ENCODE peak calls at places on chromosomes 12 and 14, in seven cellular contexts. J is heart left ventricle, G is cardiac muscle cell, K is GM10248, L is right lobe of liver, P is tibial nerve, Q is right atrium auricular region. V is an unnamed sample.

GRCh38 chr12:40013292-40013691 is 92.6 kb downstream of the SLC2A13 start:
- DNase-seq in P (no peak), G (no peak), L (no peak), J (no peak), K (no peak), Q (no peak), V (no peak)

GRCh38 chr14:104808456-104808855 is 7.6 kb downstream of the ZBTB42 start:
- DNase-seq in P (no peak), G (no peak), Q (no peak), J (no peak), L (no peak), K (no peak), V (no peak)

GRCh38 chr12:124768462-124769165 is 95.0 kb downstream of the SCARB1 start:
- DNase-seq in L (no peak), G (no peak), P (no peak), Q (no peak), J (no peak), K (no peak), V (no peak)

GRCh38 chr14:72663076-72663487 is 230.8 kb downstream of the DPF3 start:
- DNase-seq in K (no peak), P (no peak), G (no peak), J (no peak), L (no peak), Q (no peak), V (no peak)

GRCh38 chr14:91258021-91258618 is 13.6 kb upstream of the GPR68 start:
- DNase-seq in Q (peak), K (no peak), J (peak), L (no peak), G (no peak), P (no peak), V (no peak)

GRCh38 chr14:58965601-58966000 is 222.9 kb upstream of the DAAM1 start:
- DNase-seq in J (no peak), L (no peak), G (no peak), Q (no peak), P (no peak), K (no peak), V (no peak)

GRCh38 chr14:27528328-27528727 is 930.5 kb upstream of the NOVA1 start:
- DNase-seq in G (peak), Q (no peak), K (no peak), J (no peak), P (no peak), L (no peak), V (no peak)

GRCh38 chr12:75965661-75966060 is 65.9 kb downstream of the PHLDA1 start:
- DNase-seq in K (no peak), L (no peak), Q (no peak), G (no peak), P (no peak), J (no peak), V (no peak)

GRCh38 chr12:29610473-29611174 is 113.1 kb upstream of the OVCH1 start:
- DNase-seq in K (no peak), L (no peak), Q (no peak), G (no peak), P (no peak), J (no peak), V (no peak)

GRCh38 chr14:96479435-96480146 is 22.6 kb upstream of the PAPOLA start:
- DNase-seq in P (no peak), K (no peak), J (no peak), Q (no peak), G (no peak), L (no peak), V (no peak)

GRCh38 chr12:18428416-18428815 is 167.1 kb downstream of the PIK3C2G start:
- DNase-seq in P (no peak), J (no peak), K (no peak), G (no peak), L (no peak), Q (no peak), V (no peak)

GRCh38 chr12:122950276-122950675 is 16.0 kb downstream of the ABCB9 start:
- DNase-seq in K (no peak), L (no peak), J (no peak), Q (no peak), G (no peak), P (no peak), V (no peak)

GRCh38 chr12:68791897-68792481 is 16.0 kb upstream of the MDM2 start:
- DNase-seq in J (no peak), P (no peak), G (no peak), L (no peak), Q (no peak), K (no peak), V (no peak)

GRCh38 chr12:71878208-71878607 is 38.6 kb downstream of the TBC1D15 start:
- DNase-seq in P (no peak), Q (no peak), L (no peak), K (no peak), J (no peak), G (no peak), V (no peak)

GRCh38 chr14:52351191-52351560 is 37.1 kb downstream of the PTGER2 start:
- DNase-seq in J (no peak), Q (no peak), P (no peak), L (no peak), K (no peak), G (peak), V (no peak)

GRCh38 chr12:80320121-80320678 is 123.8 kb upstream of the PTPRQ start:
- DNase-seq in J (no peak), K (no peak), Q (no peak), G (no peak), P (no peak), L (no peak), V (no peak)

GRCh38 chr12:6211421-6211869 is 11.2 kb downstream of the CD9 start:
- DNase-seq in L (no peak), K (no peak), J (no peak), Q (no peak), P (no peak), G (no peak), V (no peak)

GRCh38 chr12:130240831-130241590 is 78.7 kb downstream of the FZD10 start:
- DNase-seq in P (no peak), J (no peak), K (no peak), G (no peak), Q (no peak), L (no peak), V (no peak)

GRCh38 chr12:67766370-67766769 is 117.8 kb downstream of the DYRK2 start:
- DNase-seq in G (no peak), J (no peak), K (no peak), L (no peak), Q (no peak), P (no peak), V (no peak)

GRCh38 chr12:5466521-5466960 is 34.6 kb downstream of the NTF3 start:
- DNase-seq in K (no peak), G (no peak), J (no peak), P (no peak), Q (no peak), L (no peak), V (no peak)

GRCh38 chr14:104442611-104443390 is 136.8 kb upstream of the C14orf180 start:
- DNase-seq in G (no peak), J (no peak), P (no peak), Q (peak), K (no peak), L (no peak), V (peak)

GRCh38 chr14:89427426-89428162 is 10.6 kb upstream of the FOXN3 start:
- DNase-seq in G (no peak), Q (no peak), P (no peak), L (peak), K (no peak), J (no peak), V (no peak)

GRCh38 chr12:1630827-1631591 is 2.0 kb downstream of the WNT5B start:
- DNase-seq in P (peak), K (no peak), L (no peak), J (peak), Q (no peak), G (peak), V (no peak)

GRCh38 chr14:67541448-67542387 is 8.6 kb downstream of the PLEKHH1 start:
- DNase-seq in K (no peak), J (no peak), Q (no peak), G (peak), P (no peak), L (no peak), V (no peak)

GRCh38 chr12:124609041-124609984 is 41.9 kb upstream of the NCOR2 start:
- DNase-seq in P (peak), Q (no peak), J (peak), K (peak), L (peak), G (no peak), V (peak)

GRCh38 chr14:99309220-99309766 is 37.3 kb upstream of the BCL11B start:
- DNase-seq in Q (no peak), L (no peak), P (no peak), G (no peak), J (no peak), K (no peak), V (no peak)

GRCh38 chr12:19245656-19246055 is 116.1 kb downstream of the PLEKHA5 start:
- DNase-seq in G (no peak), J (no peak), K (no peak), L (no peak), Q (no peak), P (no peak), V (no peak)

GRCh38 chr12:111034148-111034910 is 114.0 kb upstream of the MYL2 start:
- DNase-seq in K (no peak), P (no peak), L (no peak), G (peak), Q (no peak), J (no peak), V (no peak)

GRCh38 chr12:107320929-107321618 is 227.7 kb upstream of the CRY1 start:
- DNase-seq in Q (no peak), L (no peak), K (no peak), J (no peak), P (no peak), G (peak), V (no peak)

GRCh38 chr12:104410786-104411185 is 46.0 kb upstream of the CHST11 start:
- DNase-seq in P (no peak), J (no peak), Q (no peak), L (no peak), G (no peak), K (no peak), V (no peak)

GRCh38 chr12:110249716-110250225 is 31.3 kb upstream of the ATP2A2 start:
- DNase-seq in J (peak), P (no peak), L (peak), G (no peak), K (no peak), Q (peak), V (no peak)

GRCh38 chr14:99249389-99249788 is 22.6 kb downstream of the BCL11B start:
- DNase-seq in P (no peak), G (no peak), L (no peak), J (no peak), K (no peak), Q (no peak), V (no peak)

GRCh38 chr12:125406131-125406530 is 340.9 kb downstream of the AACS start:
- DNase-seq in L (no peak), Q (no peak), G (no peak), P (no peak), K (peak), J (no peak), V (no peak)

GRCh38 chr12:40033260-40033649 is 72.6 kb downstream of the SLC2A13 start:
- DNase-seq in Q (no peak), L (no peak), P (no peak), J (no peak), K (no peak), G (no peak), V (no peak)

GRCh38 chr12:92431146-92431545 is 271.6 kb upstream of the PLEKHG7 start:
- DNase-seq in Q (no peak), J (no peak), P (no peak), G (no peak), L (peak), K (peak), V (no peak)

GRCh38 chr12:11958216-11959091 is 112.3 kb upstream of the BCL2L14 start:
- DNase-seq in L (no peak), K (peak), J (no peak), P (no peak), G (no peak), Q (no peak), V (no peak)
- TF ChIP-seq CTCF in L (no peak), K (no peak), J (no peak), P (no peak), G (no peak), Q (no peak), V (no peak)

GRCh38 chr12:20376984-20377383 is 8.6 kb downstream of the PDE3A start:
- DNase-seq in P (no peak), G (no peak), K (no peak), L (no peak), J (no peak), Q (no peak), V (no peak)
- TF ChIP-seq CTCF in P (peak), G (peak), K (no peak), L (peak), J (no peak), Q (peak), V (no peak)

GRCh38 chr12:57864382-57864781 is 17.9 kb upstream of the CTDSP2 start:
- DNase-seq in G (no peak), L (no peak), K (no peak), P (no peak), J (no peak), Q (no peak), V (no peak)
- TF ChIP-seq CTCF in G (no peak), L (no peak), K (no peak), P (no peak), J (no peak), Q (no peak), V (no peak)

GRCh38 chr14:64766430-64767151 is 62.4 kb downstream of the PLEKHG3 start:
- DNase-seq in Q (no peak), L (no peak), J (peak), P (no peak), K (no peak), G (no peak), V (no peak)
- TF ChIP-seq CTCF in Q (no peak), L (no peak), J (no peak), P (no peak), K (no peak), G (no peak), V (no peak)

V was measured in omental fat pad.